ENCODE peak calls at places on chromosomes 3 and 15, in five cellular contexts. One of them, this sample, is unnamed.

GRCh38 chr3:71111784-71112440 is 471.6 kb downstream of the FOXP1 start:
- DNase-seq in K562: no peak
- DNase-seq in HepG2: peak
- DNase-seq in GM12878: no peak
- DNase-seq in GM12891: no peak
- DNase-seq in this sample: no peak

GRCh38 chr3:58531555-58531954 is 5.4 kb downstream of the ACOX2 start:
- DNase-seq in HepG2: no peak
- DNase-seq in K562: no peak
- DNase-seq in GM12878: no peak
- DNase-seq in GM12891: no peak
- DNase-seq in this sample: no peak

GRCh38 chr3:58411036-58411435 is 22.6 kb downstream of the PDHB start:
- DNase-seq in HepG2: no peak
- DNase-seq in GM12891: no peak
- DNase-seq in K562: no peak
- DNase-seq in GM12878: no peak
- DNase-seq in this sample: no peak

GRCh38 chr3:120743081-120743365 is 479 bp downstream of the GTF2E1 start:
- DNase-seq in GM12878: no peak
- DNase-seq in GM12891: no peak
- DNase-seq in K562: no peak
- DNase-seq in HepG2: no peak
- DNase-seq in this sample: no peak

GRCh38 chr3:23201154-23201838 is 1.8 kb upstream of the UBE2E2 start:
- DNase-seq in K562: no peak
- DNase-seq in GM12891: no peak
- DNase-seq in GM12878: no peak
- DNase-seq in HepG2: no peak
- DNase-seq in this sample: no peak

GRCh38 chr3:39879581-39879980 is 70.2 kb downstream of the MYRIP start:
- DNase-seq in HepG2: no peak
- DNase-seq in GM12878: no peak
- DNase-seq in K562: no peak
- DNase-seq in GM12891: no peak
- DNase-seq in this sample: no peak

GRCh38 chr3:139672884-139673283 is 4.9 kb downstream of the NMNAT3 start:
- DNase-seq in HepG2: no peak
- DNase-seq in GM12891: no peak
- DNase-seq in GM12878: no peak
- DNase-seq in K562: no peak
- DNase-seq in this sample: no peak

GRCh38 chr15:44296625-44297524 is 8.4 kb downstream of the GOLM2 start:
- DNase-seq in GM12891: no peak
- DNase-seq in K562: peak
- DNase-seq in HepG2: peak
- DNase-seq in GM12878: no peak
- DNase-seq in this sample: no peak

GRCh38 chr3:53426918-53427317 is 67.5 kb upstream of the CACNA1D start:
- DNase-seq in GM12878: no peak
- DNase-seq in K562: peak
- DNase-seq in GM12891: no peak
- DNase-seq in HepG2: peak
- DNase-seq in this sample: no peak

GRCh38 chr15:35755237-35755802 is 209.4 kb upstream of the DPH6 start:
- DNase-seq in HepG2: no peak
- DNase-seq in GM12878: no peak
- DNase-seq in K562: no peak
- DNase-seq in GM12891: no peak
- DNase-seq in this sample: no peak

GRCh38 chr3:128597900-128598299 is 52.7 kb downstream of the RPN1 start:
- DNase-seq in HepG2: no peak
- DNase-seq in GM12891: no peak
- DNase-seq in GM12878: no peak
- DNase-seq in K562: no peak
- DNase-seq in this sample: no peak

GRCh38 chr15:74788716-74789151 is 6.9 kb downstream of the CSK start:
- DNase-seq in GM12878: peak
- DNase-seq in GM12891: no peak
- DNase-seq in K562: no peak
- DNase-seq in HepG2: no peak
- DNase-seq in this sample: peak

GRCh38 chr15:56629133-56629532 is 104.2 kb downstream of the ZNF280D start:
- DNase-seq in HepG2: no peak
- DNase-seq in GM12878: no peak
- DNase-seq in GM12891: no peak
- DNase-seq in K562: no peak
- DNase-seq in this sample: no peak

GRCh38 chr15:85615930-85616329 is 178.8 kb downstream of the KLHL25 start:
- DNase-seq in K562: no peak
- DNase-seq in GM12878: no peak
- DNase-seq in HepG2: peak
- DNase-seq in GM12891: peak
- DNase-seq in this sample: no peak

GRCh38 chr15:32683906-32684584 is 33.8 kb upstream of the GREM1 start:
- DNase-seq in K562: no peak
- DNase-seq in HepG2: no peak
- DNase-seq in GM12878: no peak
- DNase-seq in GM12891: no peak
- DNase-seq in this sample: no peak

GRCh38 chr15:67821784-67822451 is 3.4 kb upstream of the SKOR1 start:
- DNase-seq in GM12891: no peak
- DNase-seq in K562: no peak
- DNase-seq in HepG2: no peak
- DNase-seq in GM12878: no peak
- DNase-seq in this sample: no peak

GRCh38 chr3:15336057-15336456 is 3.7 kb upstream of the SH3BP5 start:
- DNase-seq in K562: no peak
- DNase-seq in GM12878: no peak
- DNase-seq in GM12891: no peak
- DNase-seq in HepG2: no peak
- DNase-seq in this sample: no peak

GRCh38 chr15:51390239-51390931 is 48.9 kb downstream of the GLDN start:
- DNase-seq in K562: no peak
- DNase-seq in GM12891: peak
- DNase-seq in GM12878: no peak
- DNase-seq in HepG2: no peak
- DNase-seq in this sample: no peak

GRCh38 chr3:56282341-56282740 is 185.9 kb downstream of the ERC2 start:
- DNase-seq in GM12878: no peak
- DNase-seq in HepG2: no peak
- DNase-seq in GM12891: no peak
- DNase-seq in K562: no peak
- DNase-seq in this sample: no peak

GRCh38 chr3:57731311-57731710 is 24.8 kb upstream of the SLMAP start:
- DNase-seq in HepG2: no peak
- DNase-seq in GM12878: no peak
- DNase-seq in K562: no peak
- DNase-seq in GM12891: no peak
- DNase-seq in this sample: no peak

GRCh38 chr15:89087066-89087829 is 1.0 kb upstream of the ABHD2 start:
- DNase-seq in GM12891: no peak
- DNase-seq in K562: no peak
- DNase-seq in GM12878: no peak
- DNase-seq in HepG2: no peak
- DNase-seq in this sample: no peak

GRCh38 chr3:186502138-186502941 is 41.8 kb downstream of the CRYGS start:
- DNase-seq in HepG2: no peak
- DNase-seq in GM12891: no peak
- DNase-seq in GM12878: no peak
- DNase-seq in K562: no peak
- DNase-seq in this sample: no peak

GRCh38 chr3:56702487-56703315 is 19.6 kb upstream of the TASOR start:
- DNase-seq in GM12891: no peak
- DNase-seq in K562: peak
- DNase-seq in GM12878: no peak
- DNase-seq in HepG2: peak
- DNase-seq in this sample: no peak

GRCh38 chr15:91228391-91228790 is 128.3 kb downstream of the SV2B start:
- DNase-seq in GM12891: no peak
- DNase-seq in GM12878: no peak
- DNase-seq in K562: no peak
- DNase-seq in HepG2: no peak
- DNase-seq in this sample: no peak
- TF ChIP-seq POLR2AphosphoS5 in GM12891: no peak
- TF ChIP-seq POLR2AphosphoS5 in GM12878: no peak
- TF ChIP-seq POLR2AphosphoS5 in K562: no peak
- TF ChIP-seq POLR2AphosphoS5 in HepG2: no peak
- TF ChIP-seq POLR2AphosphoS5 in this sample: no peak

GRCh38 chr15:63421433-63421832 is 39.8 kb upstream of the CA12 start:
- DNase-seq in GM12891: no peak
- DNase-seq in K562: no peak
- DNase-seq in HepG2: no peak
- DNase-seq in GM12878: no peak
- DNase-seq in this sample: no peak

GRCh38 chr15:63414474-63415201 is 33.0 kb upstream of the CA12 start:
- DNase-seq in GM12891: no peak
- DNase-seq in GM12878: no peak
- DNase-seq in HepG2: no peak
- DNase-seq in K562: no peak
- DNase-seq in this sample: no peak

GRCh38 chr15:63422891-63423290 is 41.2 kb upstream of the CA12 start:
- DNase-seq in K562: no peak
- DNase-seq in GM12878: no peak
- DNase-seq in GM12891: no peak
- DNase-seq in HepG2: no peak
- DNase-seq in this sample: no peak

GRCh38 chr15:63420333-63420741 is 38.7 kb upstream of the CA12 start:
- DNase-seq in HepG2: no peak
- DNase-seq in K562: peak
- DNase-seq in GM12891: no peak
- DNase-seq in GM12878: no peak
- DNase-seq in this sample: no peak

DNA sequence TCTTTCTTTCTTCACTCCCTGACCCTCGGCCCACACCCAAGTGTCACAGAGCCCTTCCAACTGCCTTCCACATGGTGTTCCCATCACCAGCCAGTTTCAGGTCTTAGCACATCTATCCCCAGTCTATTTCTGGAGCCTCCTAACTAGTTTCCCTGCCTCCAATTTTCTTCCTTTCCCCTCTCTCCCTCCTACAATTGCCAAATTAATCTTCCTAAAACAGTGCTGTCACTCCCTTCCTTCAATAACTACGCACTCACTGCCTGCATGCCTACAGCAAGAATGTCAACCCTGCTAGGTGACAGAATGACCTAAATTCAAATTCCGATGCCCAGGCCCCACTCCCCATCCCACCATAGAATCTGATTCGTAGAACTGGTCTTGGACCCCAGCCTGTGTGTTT is 36.1 kb upstream of the CA12 start:
- DNase-seq in HepG2: no peak
- DNase-seq in K562: no peak
- DNase-seq in GM12878: no peak
- DNase-seq in GM12891: no peak
- DNase-seq in this sample: no peak
- TF ChIP-seq POLR2A in HepG2: no peak
- TF ChIP-seq POLR2A in K562: no peak
- TF ChIP-seq POLR2A in GM12878: no peak
- TF ChIP-seq POLR2A in GM12891: no peak
- TF ChIP-seq POLR2A in this sample: no peak

GRCh38 chr3:42831321-42831713 is 22.1 kb downstream of the ACKR2 start:
- DNase-seq in HepG2: peak
- DNase-seq in GM12891: no peak
- DNase-seq in GM12878: no peak
- DNase-seq in K562: peak
- DNase-seq in this sample: no peak

GRCh38 chr3:42829628-42830436 is 20.6 kb downstream of the ACKR2 start:
- DNase-seq in GM12891: no peak
- DNase-seq in GM12878: no peak
- DNase-seq in K562: no peak
- DNase-seq in HepG2: peak
- DNase-seq in this sample: no peak

GRCh38 chr3:42827654-42828053 is 18.4 kb downstream of the ACKR2 start:
- DNase-seq in HepG2: no peak
- DNase-seq in GM12891: no peak
- DNase-seq in K562: no peak
- DNase-seq in GM12878: no peak
- DNase-seq in this sample: no peak

GRCh38 chr3:42829083-42829627 is 19.9 kb downstream of the ACKR2 start:
- DNase-seq in HepG2: peak
- DNase-seq in GM12891: no peak
- DNase-seq in K562: no peak
- DNase-seq in GM12878: no peak
- DNase-seq in this sample: no peak

DNA sequence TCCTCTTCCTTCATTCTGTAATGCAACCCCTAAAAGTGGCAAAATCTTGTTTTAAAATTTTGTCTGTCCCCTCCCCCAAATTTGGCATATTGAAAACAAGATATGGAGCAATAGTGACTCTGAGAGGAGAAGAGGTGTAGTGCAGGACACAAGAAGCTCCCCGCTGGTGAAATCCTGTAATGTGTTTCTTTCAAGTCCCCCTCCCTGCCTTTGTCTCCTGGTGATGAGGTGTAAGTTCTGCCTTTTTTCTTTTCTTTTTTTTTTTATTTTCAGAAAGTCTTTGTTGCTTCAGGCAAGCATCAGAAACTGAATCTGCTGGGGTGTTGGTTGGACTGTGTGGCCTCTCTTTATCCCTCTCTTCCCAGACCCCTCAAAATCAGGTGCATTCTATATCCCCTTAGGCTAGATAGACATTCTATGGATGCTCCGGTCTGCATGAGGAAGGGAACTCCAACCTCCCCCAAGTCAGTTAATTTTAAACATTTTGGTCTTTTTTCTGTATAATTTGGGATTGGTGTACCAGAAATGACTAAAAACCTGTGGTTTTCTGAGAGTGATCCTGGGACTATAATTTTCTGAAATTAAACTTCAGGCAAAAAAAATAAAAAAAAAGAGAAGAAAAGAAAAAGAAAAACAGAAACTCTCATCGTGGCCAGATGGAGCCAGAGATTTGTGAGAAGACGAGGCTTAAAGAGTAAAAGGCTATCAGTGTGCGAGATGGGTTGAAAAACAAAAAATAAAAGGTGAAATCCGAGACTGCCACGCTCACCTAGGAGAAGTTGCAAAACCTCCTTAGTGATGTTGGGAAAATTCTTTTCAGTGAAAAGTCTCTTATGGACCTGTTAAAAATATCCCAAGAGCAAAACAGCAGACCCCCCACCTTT is 21.4 kb downstream of the ACKR2 start:
- DNase-seq in GM12891: no peak
- DNase-seq in K562: peak
- DNase-seq in GM12878: no peak
- DNase-seq in HepG2: peak
- DNase-seq in this sample: no peak
- TF ChIP-seq TAF1 in GM12891: no peak
- TF ChIP-seq TAF1 in K562: no peak
- TF ChIP-seq TAF1 in GM12878: no peak
- TF ChIP-seq TAF1 in HepG2: no peak
- TF ChIP-seq TAF1 in this sample: no peak

DNA sequence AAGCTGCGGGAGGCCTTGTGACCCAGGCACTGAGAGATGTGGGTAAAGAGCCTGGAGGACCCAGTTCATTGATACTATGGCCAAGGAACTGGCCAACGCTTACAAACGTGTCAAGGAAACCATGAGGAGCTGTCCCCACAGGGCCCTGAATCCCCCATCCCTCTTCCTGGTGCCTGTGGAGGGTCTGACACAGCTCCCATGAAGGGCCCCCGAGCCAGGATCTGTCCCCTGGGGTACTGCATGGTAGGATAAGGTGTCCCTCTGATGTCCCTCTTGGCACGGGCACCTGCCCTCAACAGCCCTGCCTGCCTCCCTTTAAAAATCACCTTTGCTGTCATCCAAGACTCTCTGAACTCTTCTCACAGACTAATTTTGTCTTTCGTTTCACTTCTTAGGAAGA is 122.4 kb downstream of the ADCY5 start:
- DNase-seq in GM12878: no peak
- DNase-seq in K562: no peak
- DNase-seq in HepG2: no peak
- DNase-seq in GM12891: no peak
- DNase-seq in this sample: no peak
- TF ChIP-seq POLR2AphosphoS5 in GM12878: no peak
- TF ChIP-seq POLR2AphosphoS5 in K562: no peak
- TF ChIP-seq POLR2AphosphoS5 in HepG2: no peak
- TF ChIP-seq POLR2AphosphoS5 in GM12891: no peak
- TF ChIP-seq POLR2AphosphoS5 in this sample: no peak

This sample was measured in GM12892.